ENCODE peak calls at places on chromosomes 4 and X, in nine cellular contexts. B is adipocyte, U is heart left ventricle, I is coronary artery, Y is left ventricle myocardium inferior, O is Panc1, T is kidney tubule cell, F is KBM-7, W is hippocampal formation. C is an unnamed sample.

GRCh38 chr4:152422817-152423320 is 113.0 kb downstream of the FBXW7 start:
- DNase-seq in B (no peak), T (no peak), I (no peak), F (no peak), Y (no peak), W (no peak), U (no peak), O (no peak), C (no peak)

GRCh38 chrX:155048997-155049619 is 21.8 kb downstream of the CMC4 start:
- DNase-seq in O (no peak), Y (no peak), I (no peak), B (peak; percentile 57), W (peak; percentile 20), U (peak; percentile 37), T (peak; percentile 55), F (peak; percentile 80), C (peak; percentile 67)

GRCh38 chr4:7559741-7560376 is 125.1 kb upstream of the PSAPL1 start:
- DNase-seq in W (no peak), F (no peak), O (no peak), T (no peak), B (no peak), Y (no peak), U (no peak), I (no peak), C (no peak)

GRCh38 chr4:15702941-15703403 is at the start of gene BST1:
- DNase-seq in Y (peak; percentile 75), O (no peak), B (peak; percentile 43), I (peak; percentile 82), T (peak; percentile 58), W (no peak), F (peak; percentile 86), U (peak; percentile 80), C (peak; percentile 66)

GRCh38 chr4:101211146-101211553 is 136.2 kb downstream of the PPP3CA start:
- DNase-seq in T (peak; percentile 45), F (no peak), W (no peak), Y (no peak), O (no peak), I (no peak), B (no peak), U (no peak), C (peak; percentile 45)

GRCh38 chrX:56310581-56310980 is 78.4 kb downstream of the KLF8 start:
- DNase-seq in U (no peak), B (no peak), I (no peak), T (no peak), O (no peak), F (no peak), W (no peak), Y (no peak), C (no peak)

GRCh38 chr4:61580721-61581377 is 380.7 kb downstream of the ADGRL3 start:
- DNase-seq in T (peak; percentile 45), W (no peak), F (no peak), B (peak; percentile 6), Y (no peak), U (no peak), I (no peak), O (no peak), C (no peak)

GRCh38 chr4:153114771-153115321 is 89.4 kb upstream of the TRIM2 start:
- DNase-seq in O (peak; percentile 30), F (no peak), B (peak; percentile 49), U (no peak), T (peak; percentile 48), W (no peak), I (no peak), Y (no peak), C (peak; percentile 43)

GRCh38 chr4:41866799-41867677 is 68.2 kb upstream of the TMEM33 start:
- DNase-seq in I (no peak), W (no peak), B (no peak), U (no peak), F (no peak), T (no peak), O (no peak), Y (no peak), C (no peak)

GRCh38 chr4:38371391-38371851 is 292.6 kb upstream of the KLF3 start:
- DNase-seq in F (no peak), T (peak; percentile 87), U (no peak), Y (no peak), I (no peak), B (peak; percentile 64), W (no peak), O (no peak), C (peak; percentile 26)